ENCODE peak calls at places on chromosomes 4 and X, in ten cellular contexts. One of them, this sample, is unnamed.

GRCh38 chr4:4719446-4719845 is 140.0 kb upstream of the MSX1 start:
- DNase-seq in Peyer's patch: no peak
- DNase-seq in fibroblast of the aortic adventitia: no peak
- DNase-seq in fibroblast of villous mesenchyme: no peak
- DNase-seq in cardiac muscle cell: no peak
- DNase-seq in colonic mucosa: no peak
- DNase-seq in IMR-90: no peak
- DNase-seq in glutamatergic neuron: no peak
- DNase-seq in B cell: no peak
- DNase-seq in HFF-Myc: no peak
- DNase-seq in this sample: no peak

GRCh38 chr4:4386296-4386735 is 586 bp upstream of the NSG1 start:
- DNase-seq in cardiac muscle cell: peak; percentile 37
- DNase-seq in HFF-Myc: no peak
- DNase-seq in fibroblast of the aortic adventitia: no peak
- DNase-seq in colonic mucosa: no peak
- DNase-seq in B cell: no peak
- DNase-seq in IMR-90: no peak
- DNase-seq in Peyer's patch: peak; percentile 46
- DNase-seq in fibroblast of villous mesenchyme: no peak
- DNase-seq in glutamatergic neuron: peak; percentile 60
- DNase-seq in this sample: no peak

GRCh38 chrX:76279007-76279406 is 106.1 kb downstream of the PBDC1 start:
- DNase-seq in fibroblast of the aortic adventitia: peak; percentile 71
- DNase-seq in Peyer's patch: peak; percentile 59
- DNase-seq in IMR-90: peak; percentile 47
- DNase-seq in B cell: peak; percentile 22
- DNase-seq in fibroblast of villous mesenchyme: peak; percentile 56
- DNase-seq in glutamatergic neuron: peak; percentile 35
- DNase-seq in HFF-Myc: peak; percentile 2
- DNase-seq in colonic mucosa: peak; percentile 54
- DNase-seq in cardiac muscle cell: peak; percentile 58
- DNase-seq in this sample: peak; percentile 35

GRCh38 chr4:120916937-120917336 is 5.6 kb downstream of the PRDM5 start:
- DNase-seq in fibroblast of the aortic adventitia: no peak
- DNase-seq in Peyer's patch: no peak
- DNase-seq in IMR-90: peak; percentile 31
- DNase-seq in B cell: no peak
- DNase-seq in cardiac muscle cell: no peak
- DNase-seq in HFF-Myc: no peak
- DNase-seq in fibroblast of villous mesenchyme: no peak
- DNase-seq in glutamatergic neuron: no peak
- DNase-seq in colonic mucosa: no peak
- DNase-seq in this sample: no peak

GRCh38 chr4:189941005-189941450 is 356 bp downstream of the FRG1 start:
- DNase-seq in fibroblast of the aortic adventitia: no peak
- DNase-seq in HFF-Myc: no peak
- DNase-seq in B cell: no peak
- DNase-seq in colonic mucosa: no peak
- DNase-seq in Peyer's patch: no peak
- DNase-seq in cardiac muscle cell: no peak
- DNase-seq in IMR-90: no peak
- DNase-seq in glutamatergic neuron: peak; percentile 40
- DNase-seq in fibroblast of villous mesenchyme: no peak
- DNase-seq in this sample: no peak

GRCh38 chr4:4839471-4839810 is 20.0 kb upstream of the MSX1 start:
- DNase-seq in fibroblast of villous mesenchyme: no peak
- DNase-seq in IMR-90: no peak
- DNase-seq in glutamatergic neuron: no peak
- DNase-seq in fibroblast of the aortic adventitia: no peak
- DNase-seq in colonic mucosa: no peak
- DNase-seq in HFF-Myc: no peak
- DNase-seq in cardiac muscle cell: no peak
- DNase-seq in B cell: no peak
- DNase-seq in Peyer's patch: no peak
- DNase-seq in this sample: no peak

GRCh38 chr4:24897639-24898038 is 15.2 kb downstream of the CCDC149 start:
- DNase-seq in HFF-Myc: no peak
- DNase-seq in IMR-90: no peak
- DNase-seq in glutamatergic neuron: no peak
- DNase-seq in cardiac muscle cell: no peak
- DNase-seq in colonic mucosa: no peak
- DNase-seq in fibroblast of villous mesenchyme: no peak
- DNase-seq in fibroblast of the aortic adventitia: no peak
- DNase-seq in B cell: no peak
- DNase-seq in Peyer's patch: no peak
- DNase-seq in this sample: no peak

GRCh38 chr4:129545599-129546278 is 449.8 kb downstream of the C4orf33 start:
- DNase-seq in glutamatergic neuron: no peak
- DNase-seq in fibroblast of villous mesenchyme: peak; percentile 4
- DNase-seq in cardiac muscle cell: peak; percentile 92
- DNase-seq in fibroblast of the aortic adventitia: peak; percentile 78
- DNase-seq in Peyer's patch: no peak
- DNase-seq in B cell: no peak
- DNase-seq in colonic mucosa: no peak
- DNase-seq in IMR-90: no peak
- DNase-seq in HFF-Myc: no peak
- DNase-seq in this sample: no peak

GRCh38 chrX:38206036-38206435 is 14.6 kb downstream of the SRPX start:
- DNase-seq in colonic mucosa: no peak
- DNase-seq in fibroblast of villous mesenchyme: no peak
- DNase-seq in B cell: no peak
- DNase-seq in IMR-90: peak; percentile 52
- DNase-seq in fibroblast of the aortic adventitia: no peak
- DNase-seq in HFF-Myc: no peak
- DNase-seq in Peyer's patch: no peak
- DNase-seq in cardiac muscle cell: no peak
- DNase-seq in glutamatergic neuron: no peak
- DNase-seq in this sample: no peak

GRCh38 chrX:112901821-112902732 is 61.4 kb upstream of the AMOT start:
- DNase-seq in cardiac muscle cell: no peak
- DNase-seq in B cell: no peak
- DNase-seq in Peyer's patch: no peak
- DNase-seq in fibroblast of villous mesenchyme: no peak
- DNase-seq in IMR-90: no peak
- DNase-seq in HFF-Myc: no peak
- DNase-seq in fibroblast of the aortic adventitia: no peak
- DNase-seq in glutamatergic neuron: no peak
- DNase-seq in colonic mucosa: no peak
- DNase-seq in this sample: no peak

GRCh38 chr4:87677731-87678130 is 27.7 kb downstream of the DMP1 start:
- DNase-seq in cardiac muscle cell: no peak
- DNase-seq in HFF-Myc: no peak
- DNase-seq in fibroblast of villous mesenchyme: no peak
- DNase-seq in fibroblast of the aortic adventitia: no peak
- DNase-seq in B cell: no peak
- DNase-seq in IMR-90: no peak
- DNase-seq in colonic mucosa: no peak
- DNase-seq in glutamatergic neuron: no peak
- DNase-seq in Peyer's patch: no peak
- DNase-seq in this sample: no peak

GRCh38 chr4:112517067-112517588 is 1.1 kb upstream of the NEUROG2 start:
- DNase-seq in B cell: peak; percentile 53
- DNase-seq in Peyer's patch: no peak
- DNase-seq in HFF-Myc: no peak
- DNase-seq in colonic mucosa: no peak
- DNase-seq in fibroblast of the aortic adventitia: no peak
- DNase-seq in fibroblast of villous mesenchyme: no peak
- DNase-seq in cardiac muscle cell: no peak
- DNase-seq in glutamatergic neuron: peak; percentile 53
- DNase-seq in IMR-90: no peak
- DNase-seq in this sample: peak; percentile 72

GRCh38 chr4:105350859-105351494 is 122.9 kb downstream of the PPA2 start:
- DNase-seq in fibroblast of villous mesenchyme: peak; percentile 13
- DNase-seq in colonic mucosa: no peak
- DNase-seq in cardiac muscle cell: peak; percentile 51
- DNase-seq in glutamatergic neuron: no peak
- DNase-seq in IMR-90: peak; percentile 83
- DNase-seq in Peyer's patch: no peak
- DNase-seq in B cell: no peak
- DNase-seq in HFF-Myc: no peak
- DNase-seq in fibroblast of the aortic adventitia: peak; percentile 68
- DNase-seq in this sample: peak; percentile 15

GRCh38 chr4:75477201-75477600 is 37.0 kb downstream of the RCHY1 start:
- DNase-seq in Peyer's patch: no peak
- DNase-seq in colonic mucosa: no peak
- DNase-seq in IMR-90: peak; percentile 0
- DNase-seq in fibroblast of the aortic adventitia: no peak
- DNase-seq in glutamatergic neuron: no peak
- DNase-seq in fibroblast of villous mesenchyme: no peak
- DNase-seq in HFF-Myc: no peak
- DNase-seq in B cell: no peak
- DNase-seq in cardiac muscle cell: peak; percentile 37
- DNase-seq in this sample: no peak

GRCh38 chr4:137749466-137749865 is 217.2 kb upstream of the PCDH18 start:
- DNase-seq in fibroblast of the aortic adventitia: peak; percentile 62
- DNase-seq in Peyer's patch: no peak
- DNase-seq in IMR-90: peak; percentile 58
- DNase-seq in colonic mucosa: no peak
- DNase-seq in cardiac muscle cell: peak; percentile 69
- DNase-seq in glutamatergic neuron: no peak
- DNase-seq in fibroblast of villous mesenchyme: peak; percentile 49
- DNase-seq in B cell: no peak
- DNase-seq in HFF-Myc: no peak
- DNase-seq in this sample: no peak

GRCh38 chr4:137755033-137755471 is 222.8 kb upstream of the PCDH18 start:
- DNase-seq in fibroblast of villous mesenchyme: peak; percentile 36
- DNase-seq in HFF-Myc: peak; percentile 54
- DNase-seq in Peyer's patch: no peak
- DNase-seq in cardiac muscle cell: peak; percentile 49
- DNase-seq in B cell: no peak
- DNase-seq in glutamatergic neuron: no peak
- DNase-seq in IMR-90: peak; percentile 61
- DNase-seq in colonic mucosa: no peak
- DNase-seq in fibroblast of the aortic adventitia: peak; percentile 63
- DNase-seq in this sample: no peak
- TF ChIP-seq CTCF in fibroblast of villous mesenchyme: no peak
- TF ChIP-seq CTCF in HFF-Myc: no peak
- TF ChIP-seq CTCF in Peyer's patch: no peak
- TF ChIP-seq CTCF in cardiac muscle cell: no peak
- TF ChIP-seq CTCF in B cell: no peak
- TF ChIP-seq CTCF in glutamatergic neuron: no peak
- TF ChIP-seq CTCF in IMR-90: no peak
- TF ChIP-seq CTCF in colonic mucosa: no peak
- TF ChIP-seq CTCF in fibroblast of the aortic adventitia: no peak
- TF ChIP-seq CTCF in this sample: no peak

DNA sequence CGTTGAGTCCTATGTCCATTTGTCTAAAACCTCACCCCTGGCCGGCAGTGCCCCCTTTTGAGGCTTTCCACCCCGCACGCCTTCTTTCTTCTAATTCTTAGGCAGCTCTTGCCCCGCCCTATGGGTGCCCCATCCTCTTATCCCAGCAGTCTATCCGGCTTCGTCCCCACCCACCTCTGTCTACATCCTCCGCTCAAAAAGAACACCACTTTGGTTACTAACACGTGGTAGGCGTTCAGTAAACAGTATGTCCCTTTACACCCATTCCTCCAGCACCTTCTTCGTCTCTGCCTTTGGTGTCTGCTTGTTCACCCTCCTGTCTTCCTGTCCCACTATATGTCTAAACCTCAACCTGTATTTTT is 39.2 kb downstream of the STARD8 start:
- DNase-seq in colonic mucosa: no peak
- DNase-seq in HFF-Myc: no peak
- DNase-seq in cardiac muscle cell: peak; percentile 58
- DNase-seq in Peyer's patch: no peak
- DNase-seq in IMR-90: no peak
- DNase-seq in fibroblast of villous mesenchyme: peak; percentile 10
- DNase-seq in fibroblast of the aortic adventitia: no peak
- DNase-seq in glutamatergic neuron: no peak
- DNase-seq in B cell: no peak
- DNase-seq in this sample: peak; percentile 26
- TF ChIP-seq CTCF in colonic mucosa: no peak
- TF ChIP-seq CTCF in HFF-Myc: no peak
- TF ChIP-seq CTCF in cardiac muscle cell: no peak
- TF ChIP-seq CTCF in Peyer's patch: no peak
- TF ChIP-seq CTCF in IMR-90: no peak
- TF ChIP-seq CTCF in fibroblast of villous mesenchyme: no peak
- TF ChIP-seq CTCF in fibroblast of the aortic adventitia: no peak
- TF ChIP-seq CTCF in glutamatergic neuron: no peak
- TF ChIP-seq CTCF in B cell: no peak
- TF ChIP-seq CTCF in this sample: no peak

DNA sequence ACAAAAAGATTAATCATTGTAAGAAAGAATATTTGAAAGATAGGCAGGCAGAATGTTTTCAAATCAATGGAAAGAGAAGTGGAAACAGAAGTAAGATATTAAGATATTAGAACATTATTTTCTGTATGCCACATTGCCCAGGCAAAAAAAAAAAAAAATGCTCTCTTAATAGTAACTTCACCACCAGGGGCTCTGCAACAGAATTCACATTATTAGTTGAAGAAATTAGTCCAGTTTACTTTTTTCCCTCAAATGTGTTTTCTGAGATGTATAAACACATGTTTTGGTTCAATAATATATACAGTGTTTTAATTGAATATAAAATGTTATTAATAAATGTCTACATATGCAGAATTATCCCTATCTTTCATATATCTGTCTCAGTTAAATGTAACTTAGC is 78.0 kb upstream of the ADAD1 start:
- DNase-seq in fibroblast of the aortic adventitia: no peak
- DNase-seq in cardiac muscle cell: no peak
- DNase-seq in fibroblast of villous mesenchyme: no peak
- DNase-seq in HFF-Myc: no peak
- DNase-seq in colonic mucosa: no peak
- DNase-seq in Peyer's patch: no peak
- DNase-seq in IMR-90: no peak
- DNase-seq in B cell: no peak
- DNase-seq in glutamatergic neuron: no peak
- DNase-seq in this sample: no peak
- TF ChIP-seq CTCF in fibroblast of the aortic adventitia: peak; percentile 38
- TF ChIP-seq CTCF in cardiac muscle cell: peak; percentile 28
- TF ChIP-seq CTCF in fibroblast of villous mesenchyme: peak; percentile 19
- TF ChIP-seq CTCF in HFF-Myc: peak; percentile 8
- TF ChIP-seq CTCF in colonic mucosa: no peak
- TF ChIP-seq CTCF in Peyer's patch: no peak
- TF ChIP-seq CTCF in IMR-90: peak; percentile 18
- TF ChIP-seq CTCF in B cell: no peak
- TF ChIP-seq CTCF in glutamatergic neuron: peak; percentile 38
- TF ChIP-seq CTCF in this sample: no peak

DNA sequence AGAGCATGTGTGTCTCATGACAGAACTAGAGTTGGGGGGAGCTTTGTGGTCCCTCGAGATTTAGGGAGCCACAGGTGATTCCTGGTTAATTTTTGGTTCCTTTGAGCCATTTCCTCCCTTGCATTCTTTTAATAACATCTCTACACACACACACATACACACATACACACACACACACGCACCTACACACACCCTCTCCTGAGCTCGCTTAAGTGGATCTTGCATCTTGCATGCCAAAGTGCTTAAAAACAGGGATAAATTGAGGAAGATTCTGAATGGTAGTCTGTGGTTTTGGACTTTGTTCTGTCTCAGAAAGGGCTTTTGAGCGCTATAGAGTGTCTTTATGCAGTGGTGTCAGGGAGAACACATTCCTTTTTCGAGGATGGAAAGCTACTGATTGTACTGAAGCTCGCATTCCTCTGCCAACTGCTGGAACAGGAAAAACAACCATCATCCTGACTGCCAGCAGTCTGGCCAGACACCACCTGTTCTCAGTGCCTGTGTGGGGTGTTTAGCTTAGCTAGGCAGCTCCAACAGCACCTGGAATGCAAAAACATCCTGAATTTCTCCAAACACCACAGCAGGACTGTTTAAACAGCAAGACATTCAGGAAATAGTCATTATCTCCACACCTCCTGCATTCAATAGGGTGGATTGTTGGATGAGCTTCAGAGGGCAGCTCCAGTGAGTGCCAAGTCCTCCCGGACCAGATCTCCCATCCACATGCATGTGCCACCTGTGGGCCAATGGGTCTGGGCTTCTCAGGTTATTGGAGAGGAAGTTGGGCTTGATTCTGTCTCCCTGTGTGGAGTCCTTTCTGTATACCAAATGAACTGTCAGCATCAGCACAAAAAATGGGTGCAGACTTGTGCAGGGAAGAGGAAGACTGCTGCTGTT is 21.9 kb upstream of the IGFBP7 start:
- DNase-seq in fibroblast of the aortic adventitia: no peak
- DNase-seq in cardiac muscle cell: peak; percentile 14
- DNase-seq in IMR-90: peak; percentile 24
- DNase-seq in B cell: no peak
- DNase-seq in Peyer's patch: no peak
- DNase-seq in HFF-Myc: no peak
- DNase-seq in colonic mucosa: no peak
- DNase-seq in glutamatergic neuron: no peak
- DNase-seq in fibroblast of villous mesenchyme: peak; percentile 22
- DNase-seq in this sample: no peak
- TF ChIP-seq CTCF in fibroblast of the aortic adventitia: no peak
- TF ChIP-seq CTCF in cardiac muscle cell: no peak
- TF ChIP-seq CTCF in IMR-90: no peak
- TF ChIP-seq CTCF in B cell: no peak
- TF ChIP-seq CTCF in Peyer's patch: no peak
- TF ChIP-seq CTCF in HFF-Myc: no peak
- TF ChIP-seq CTCF in colonic mucosa: no peak
- TF ChIP-seq CTCF in glutamatergic neuron: no peak
- TF ChIP-seq CTCF in fibroblast of villous mesenchyme: no peak
- TF ChIP-seq CTCF in this sample: no peak